ENCODE peak calls at places on chromosome 17, in four cellular contexts. F, N, D and A are unnamed samples.

GRCh38 chr17:34634551-34635160 is 55.3 kb downstream of the TMEM132E start:
- DNase-seq in D (no peak), N (no peak), F (no peak), A (no peak)

GRCh38 chr17:8189711-8190477 is at the start of gene BORCS6:
- DNase-seq in D (peak), F (peak), N (peak), A (peak)

GRCh38 chr17:67620636-67621035 is 97.1 kb upstream of the NOL11 start:
- DNase-seq in D (no peak), N (no peak), F (no peak), A (no peak)

GRCh38 chr17:78170692-78171590 is 2.6 kb downstream of the SYNGR2 start:
- DNase-seq in N (no peak), F (no peak), D (no peak), A (no peak)

GRCh38 chr17:42421479-42422332 is 1.4 kb downstream of the CAVIN1 start:
- DNase-seq in D (no peak), N (no peak), F (peak), A (peak)

GRCh38 chr17:14693382-14693781 is 392.5 kb downstream of the HS3ST3B1 start:
- DNase-seq in N (no peak), F (no peak), D (no peak), A (no peak)

GRCh38 chr17:77456951-77457548 is 316.3 kb downstream of the SEC14L1 start:
- DNase-seq in F (no peak), D (no peak), N (no peak), A (no peak)

GRCh38 chr17:68602267-68602644 is 1.1 kb upstream of the FAM20A start:
- DNase-seq in D (no peak), F (no peak), N (no peak), A (no peak)

GRCh38 chr17:63113167-63113566 is 147.1 kb downstream of the TANC2 start:
- DNase-seq in N (no peak), F (peak), D (peak), A (no peak)

GRCh38 chr17:19332371-19333131 is 30.0 kb downstream of the B9D1 start:
- DNase-seq in N (no peak), F (no peak), D (no peak), A (no peak)

GRCh38 chr17:76881408-76881807 is 13.2 kb downstream of the MGAT5B start:
- DNase-seq in D (no peak), F (no peak), N (no peak), A (no peak)

GRCh38 chr17:52233632-52234031 is 75.1 kb upstream of the CA10 start:
- DNase-seq in N (no peak), D (no peak), F (no peak), A (no peak)

GRCh38 chr17:42775534-42776098 is 2.4 kb downstream of the VPS25 start:
- DNase-seq in F (no peak), N (no peak), D (peak), A (no peak)

GRCh38 chr17:71237903-71238538 is 882.8 kb upstream of the SOX9 start:
- DNase-seq in N (no peak), D (no peak), F (no peak), A (no peak)

GRCh38 chr17:81368161-81368560 is 27.1 kb upstream of the BAHCC1 start:
- DNase-seq in N (no peak), F (no peak), D (no peak), A (no peak)

GRCh38 chr17:66301864-66302741 is at the start of gene PRKCA:
- DNase-seq in F (peak), D (peak), N (no peak), A (peak)

GRCh38 chr17:38864636-38865398 is 5.0 kb upstream of the LASP1 start:
- DNase-seq in N (no peak), F (peak), D (peak), A (no peak)

GRCh38 chr17:59706900-59707181 is 389 bp downstream of the PTRH2 start:
- DNase-seq in F (no peak), N (no peak), D (no peak), A (no peak)

GRCh38 chr17:59711936-59712335 is 4.5 kb downstream of the VMP1 start:
- DNase-seq in N (no peak), D (no peak), F (no peak), A (no peak)

GRCh38 chr17:59712856-59713255 is 5.4 kb downstream of the VMP1 start:
- DNase-seq in N (no peak), D (no peak), F (no peak), A (no peak)

GRCh38 chr17:59707182-59707970 is at the start of the genes PTRH2 and VMP1:
- DNase-seq in F (peak), N (peak), D (peak), A (peak)

GRCh38 chr17:59707971-59708425 is 544 bp downstream of the VMP1 start:
- DNase-seq in F (peak), D (no peak), N (no peak), A (no peak)
- TF ChIP-seq CREB1 in F (no peak), D (no peak), N (no peak), A (no peak)

GRCh38 chr17:33516645-33517044 is 223.6 kb upstream of the ASIC2 start:
- DNase-seq in D (no peak), F (no peak), N (no peak), A (no peak)

GRCh38 chr17:33519692-33520091 is 226.6 kb upstream of the ASIC2 start:
- DNase-seq in F (no peak), D (no peak), N (no peak), A (no peak)

GRCh38 chr17:33514369-33514768 is 221.3 kb upstream of the ASIC2 start:
- DNase-seq in N (no peak), D (peak), F (no peak), A (no peak)

GRCh38 chr17:33513769-33514168 is 220.7 kb upstream of the ASIC2 start:
- DNase-seq in D (no peak), F (no peak), N (no peak), A (no peak)

GRCh38 chr17:33515974-33516373 is 222.9 kb upstream of the ASIC2 start:
- DNase-seq in N (no peak), D (no peak), F (no peak), A (no peak)
- TF ChIP-seq CREB1 in N (no peak), D (no peak), F (no peak), A (no peak)

DNA sequence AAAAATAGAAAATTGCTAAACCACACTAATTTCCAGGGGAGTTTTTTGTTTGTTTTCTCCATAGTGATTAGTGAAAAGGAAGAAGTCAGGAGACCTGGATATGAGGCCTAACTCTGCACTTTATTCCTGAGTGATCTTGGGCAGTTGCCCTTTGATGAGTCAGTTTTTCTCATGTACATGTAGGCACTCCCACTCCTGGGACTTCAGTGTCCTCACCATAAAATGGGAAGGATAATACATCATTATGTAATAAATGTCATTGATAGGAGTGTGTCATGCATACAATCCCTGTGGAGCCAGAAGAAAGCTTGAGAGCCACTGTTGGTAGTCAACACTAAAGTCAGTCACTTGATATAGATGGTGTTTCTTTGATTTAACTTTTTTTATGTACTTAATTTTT is 32.5 kb downstream of the WIPF2 start:
- DNase-seq in D (no peak), F (no peak), N (no peak), A (no peak)
- TF ChIP-seq CREB1 in D (no peak), F (no peak), N (no peak), A (no peak)

GRCh38 chr17:74163271-74163821 is 40.1 kb upstream of the RPL38 start:
- DNase-seq in N (no peak), F (peak), D (no peak), A (no peak)
- TF ChIP-seq CREB1 in N (no peak), F (no peak), D (no peak), A (no peak)